ENCODE peak calls at places on chromosomes 16 and 17, in five cellular contexts. O is SW480; X is activated naive CD4-positive, alpha-beta T cell; R is heart left ventricle; F is iPS-NIHi11. Q is an unnamed sample.

GRCh38 chr16:80735846-80736245 is 68.6 kb downstream of the CDYL2 start:
- DNase-seq in O (no peak), R (no peak), F (no peak), X (no peak), Q (no peak)

GRCh38 chr16:50591800-50592771 is 43.9 kb downstream of the NKD1 start:
- DNase-seq in R (peak; percentile 87), X (no peak), O (no peak), F (no peak), Q (no peak)

GRCh38 chr16:58639230-58639629 is 9.6 kb upstream of the CNOT1 start:
- DNase-seq in F (no peak), O (no peak), X (no peak), R (no peak), Q (no peak)

GRCh38 chr17:40063915-40064531 is 1.3 kb downstream of the THRA start:
- DNase-seq in R (peak; percentile 27), O (no peak), X (no peak), F (no peak), Q (no peak)

GRCh38 chr17:82246365-82247174 is 17.7 kb downstream of the SLC16A3 start:
- DNase-seq in O (peak; percentile 75), F (no peak), R (peak; percentile 67), X (no peak), Q (no peak)

GRCh38 chr16:53872248-53873221 is 168.6 kb downstream of the FTO start:
- DNase-seq in R (no peak), F (no peak), X (no peak), O (no peak), Q (no peak)

GRCh38 chr17:42674755-42675347 is 1.9 kb downstream of the PLEKHH3 start:
- DNase-seq in O (no peak), X (no peak), F (peak; percentile 56), R (no peak), Q (no peak)

GRCh38 chr17:2067559-2067958 is 12.7 kb downstream of the HIC1 start:
- DNase-seq in R (peak; percentile 59), F (no peak), X (no peak), O (no peak), Q (no peak)

GRCh38 chr16:76386784-76387183 is 109.6 kb downstream of the CNTNAP4 start:
- DNase-seq in R (no peak), F (no peak), X (no peak), O (no peak), Q (no peak)

GRCh38 chr16:2026461-2027023 is at the start of gene NHERF2:
- DNase-seq in O (no peak), X (no peak), R (peak; percentile 46), F (peak; percentile 84), Q (peak; percentile 35)

GRCh38 chr16:85722497-85722896 is 28.4 kb downstream of the C16orf74 start:
- DNase-seq in O (no peak), R (no peak), X (no peak), F (no peak), Q (no peak)

GRCh38 chr17:82835766-82836512 is 3.9 kb downstream of the ZNF750 start:
- DNase-seq in O (peak; percentile 11), F (no peak), X (no peak), R (no peak), Q (no peak)

GRCh38 chr16:1552129-1552528 is 18.7 kb downstream of the TMEM204 start:
- DNase-seq in R (peak; percentile 26), F (no peak), X (no peak), O (no peak), Q (no peak)

Q was measured in T-helper 17 cell.